ENCODE peak calls at places on chromosomes 12 and 14, in four cellular contexts. Z is psoas muscle; D is neuronal stem cell; M is CD4-positive, alpha-beta T cell. J is an unnamed sample.

GRCh38 chr14:51356381-51356780 is 116.3 kb downstream of the TMX1 start:
- DNase-seq in Z (no peak), M (no peak), D (no peak), J (no peak)

GRCh38 chr12:44457465-44457864 is 418.6 kb downstream of the NELL2 start:
- DNase-seq in M (no peak), D (no peak), Z (no peak), J (no peak)

GRCh38 chr14:24861083-24861630 is 188.8 kb downstream of the STXBP6 start:
- DNase-seq in D (no peak), M (no peak), Z (no peak), J (no peak)

GRCh38 chr14:78721756-78722455 is 551.7 kb downstream of the NRXN3 start:
- DNase-seq in M (no peak), Z (no peak), D (no peak), J (no peak)

GRCh38 chr12:81330480-81330879 is 252.6 kb downstream of the ACSS3 start:
- DNase-seq in Z (no peak), D (no peak), M (no peak), J (no peak)

GRCh38 chr14:89379891-89380820 is 36.9 kb downstream of the FOXN3 start:
- DNase-seq in Z (no peak), D (no peak), M (no peak), J (no peak)

GRCh38 chr12:109757671-109758265 is 44.1 kb downstream of the FAM222A start:
- DNase-seq in D (no peak), Z (peak; percentile 18), M (no peak), J (no peak)

GRCh38 chr12:2498961-2499500 is 295.7 kb upstream of the FKBP4 start:
- DNase-seq in D (no peak), Z (no peak), M (no peak), J (no peak)

GRCh38 chr12:9064815-9065606 is 50.7 kb downstream of the A2M start:
- DNase-seq in D (peak; percentile 40), Z (peak; percentile 83), M (no peak), J (peak; percentile 38)

GRCh38 chr12:34335819-34336262 is 313.5 kb downstream of the ALG10 start:
- DNase-seq in Z (no peak), D (no peak), M (no peak), J (no peak)

GRCh38 chr12:1947081-1947480 is 28.6 kb upstream of the CACNA2D4 start:
- DNase-seq in M (no peak), D (no peak), Z (no peak), J (no peak)

GRCh38 chr12:102415515-102415914 is 64.8 kb downstream of the IGF1 start:
- DNase-seq in Z (no peak), D (no peak), M (no peak), J (no peak)

GRCh38 chr12:129310346-129310745 is 457.1 kb downstream of the GLT1D1 start:
- DNase-seq in Z (no peak), M (no peak), D (no peak), J (no peak)

GRCh38 chr14:89853976-89854693 is 100.4 kb downstream of the EFCAB11 start:
- DNase-seq in D (no peak), Z (no peak), M (no peak), J (no peak)

GRCh38 chr12:103997277-103997900 is 31.7 kb downstream of the TDG start:
- DNase-seq in M (no peak), Z (no peak), D (no peak), J (no peak)

GRCh38 chr14:104801284-104802119 is 601 bp downstream of the ZBTB42 start:
- DNase-seq in Z (no peak), M (no peak), D (no peak), J (no peak)

GRCh38 chr12:55931780-55932545 is 1.0 kb downstream of the DGKA start:
- DNase-seq in Z (peak; percentile 64), D (no peak), M (no peak), J (peak; percentile 25)

GRCh38 chr12:60231301-60231700 is 635.5 kb downstream of the SLC16A7 start:
- DNase-seq in M (no peak), D (no peak), Z (no peak), J (no peak)

GRCh38 chr14:87992720-87993484 is at the start of gene GALC:
- DNase-seq in D (peak; percentile 85), M (peak; percentile 94), Z (peak; percentile 97), J (peak; percentile 89)

DNA sequence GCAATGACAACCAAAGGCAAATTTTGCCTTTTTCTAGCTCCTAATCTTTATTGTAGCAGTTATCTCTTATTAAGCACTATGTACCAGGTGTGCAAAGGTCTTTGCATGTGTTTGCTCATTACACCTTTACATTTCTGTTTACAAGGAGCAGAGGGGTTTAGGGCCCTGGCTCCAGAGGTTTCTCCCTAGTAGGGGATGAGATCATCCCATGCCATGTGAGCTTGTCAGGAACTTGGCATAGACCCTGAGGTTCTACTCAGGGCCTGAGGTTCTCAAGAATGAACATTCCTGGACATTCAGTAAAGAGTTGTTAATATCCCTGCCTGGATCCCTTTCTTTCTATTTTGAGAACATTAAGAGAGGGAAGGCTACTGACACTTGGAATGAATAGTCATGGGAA is 292.0 kb downstream of the RPAP3 start:
- DNase-seq in M (no peak), D (no peak), Z (no peak), J (no peak)
- H3K27ac ChIP-seq in M (no peak overlapping the region), D (no peak overlapping the region), Z (no peak overlapping the region), J (no peak overlapping the region)

GRCh38 chr14:37289688-37290087 is 92.0 kb downstream of the MIPOL1 start:
- DNase-seq in Z (no peak), D (no peak), M (no peak), J (no peak)
- H3K27ac ChIP-seq in Z (no peak overlapping the region), D (no peak overlapping the region), M (no peak overlapping the region), J (no peak overlapping the region)

GRCh38 chr14:60648169-60648933 is 926 bp downstream of the SIX1 start:
- DNase-seq in M (no peak), Z (peak; percentile 73), D (peak; percentile 26), J (no peak)

GRCh38 chr14:60651051-60651935 is 2.0 kb upstream of the SIX1 start:
- DNase-seq in M (no peak), Z (no peak), D (peak; percentile 15), J (no peak)

GRCh38 chr14:60648934-60649814 is at the start of gene SIX1:
- DNase-seq in Z (peak; percentile 92), M (no peak), D (peak; percentile 88), J (no peak)

GRCh38 chr14:60650382-60650961 is 1.2 kb upstream of the SIX1 start:
- DNase-seq in D (peak; percentile 21), Z (peak; percentile 63), M (no peak), J (no peak)

DNA sequence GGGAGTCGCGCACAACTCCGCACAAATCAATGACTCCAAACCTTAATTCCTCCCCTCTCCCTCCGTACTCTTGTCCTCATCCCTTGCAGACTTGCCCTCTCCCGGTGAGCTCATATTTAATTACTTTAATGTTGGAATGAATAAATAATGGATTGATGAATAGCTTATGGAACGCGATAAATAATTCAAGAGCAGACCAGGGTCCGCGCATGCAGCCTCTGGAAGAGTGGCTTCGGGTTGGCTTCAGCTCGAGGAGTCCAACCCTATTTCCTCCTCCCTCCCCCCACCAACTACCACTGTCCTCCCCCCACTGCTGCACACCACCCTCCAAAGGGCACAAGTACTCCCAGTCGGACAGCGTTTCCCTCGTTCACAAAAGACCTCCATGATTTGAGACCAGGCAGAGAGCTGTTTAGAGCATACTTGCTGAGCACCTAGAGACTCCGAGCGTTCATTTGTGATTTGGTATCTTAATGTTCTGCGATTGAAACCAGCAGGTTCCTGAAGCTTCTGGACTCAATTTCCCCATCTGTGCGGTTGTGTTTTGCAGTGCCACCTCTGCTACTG is 621 bp upstream of the SIX1 start:
- DNase-seq in M (no peak), D (peak; percentile 40), Z (peak; percentile 63), J (no peak)
- H3K27ac ChIP-seq in M (no peak overlapping the region), D (no peak overlapping the region), Z (peak overlapping the region; percentile 93), J (no peak overlapping the region)

GRCh38 chr12:52394836-52395405 is 9.5 kb upstream of the KRT84 start:
- DNase-seq in M (no peak), Z (peak; percentile 19), D (no peak), J (no peak)
- H3K27ac ChIP-seq in M (no peak overlapping the region), Z (no peak overlapping the region), D (no peak overlapping the region), J (no peak overlapping the region)

J was measured in substantia nigra.